ENCODE peak calls at places on chromosomes 1 and 21, in four cellular contexts. One of them, this sample, is unnamed.

GRCh38 chr1:7555391-7556185 is 215.5 kb upstream of the VAMP3 start:
- DNase-seq in suprapubic skin: no peak
- DNase-seq in sigmoid colon: no peak
- DNase-seq in tibial nerve: no peak
- DNase-seq in this sample: no peak

GRCh38 chr1:51518730-51519047 is 377 bp downstream of the EPS15 start:
- DNase-seq in suprapubic skin: peak
- DNase-seq in sigmoid colon: peak
- DNase-seq in tibial nerve: no peak
- DNase-seq in this sample: no peak

GRCh38 chr1:240338837-240339236 is 247.2 kb downstream of the FMN2 start:
- DNase-seq in suprapubic skin: no peak
- DNase-seq in sigmoid colon: no peak
- DNase-seq in tibial nerve: no peak
- DNase-seq in this sample: no peak

GRCh38 chr1:16112558-16113555 is 39.4 kb upstream of the FAM131C start:
- DNase-seq in suprapubic skin: no peak
- DNase-seq in sigmoid colon: no peak
- DNase-seq in tibial nerve: no peak
- DNase-seq in this sample: no peak

GRCh38 chr1:234607091-234608025 is 2.6 kb downstream of the IRF2BP2 start:
- DNase-seq in suprapubic skin: no peak
- DNase-seq in sigmoid colon: peak
- DNase-seq in tibial nerve: no peak
- DNase-seq in this sample: no peak

GRCh38 chr1:15908597-15908996 is 61.1 kb downstream of the SPEN start:
- DNase-seq in suprapubic skin: no peak
- DNase-seq in sigmoid colon: no peak
- DNase-seq in tibial nerve: no peak
- DNase-seq in this sample: no peak

GRCh38 chr1:19367584-19368041 is 55.5 kb downstream of the SLC66A1 start:
- DNase-seq in suprapubic skin: no peak
- DNase-seq in sigmoid colon: no peak
- DNase-seq in tibial nerve: no peak
- DNase-seq in this sample: no peak

GRCh38 chr1:228323401-228323800 is 83.2 kb downstream of the TRIM11 start:
- DNase-seq in suprapubic skin: no peak
- DNase-seq in sigmoid colon: peak
- DNase-seq in tibial nerve: no peak
- DNase-seq in this sample: no peak

GRCh38 chr1:54227091-54227602 is 27.2 kb downstream of the MRPL37 start:
- DNase-seq in suprapubic skin: no peak
- DNase-seq in sigmoid colon: no peak
- DNase-seq in tibial nerve: no peak
- DNase-seq in this sample: no peak

GRCh38 chr1:1157426-1157913 is 16.2 kb upstream of the TTLL10 start:
- DNase-seq in suprapubic skin: peak
- DNase-seq in sigmoid colon: peak
- DNase-seq in tibial nerve: peak
- DNase-seq in this sample: no peak

GRCh38 chr1:35726814-35727433 is 8.2 kb upstream of the C1orf216 start:
- DNase-seq in suprapubic skin: no peak
- DNase-seq in sigmoid colon: no peak
- DNase-seq in tibial nerve: peak
- DNase-seq in this sample: no peak

GRCh38 chr1:23344987-23345472 is 946 bp upstream of the HNRNPR start:
- DNase-seq in suprapubic skin: no peak
- DNase-seq in sigmoid colon: no peak
- DNase-seq in tibial nerve: peak
- DNase-seq in this sample: no peak

GRCh38 chr1:182600745-182601415 is 3.3 kb downstream of the RGS16 start:
- DNase-seq in suprapubic skin: no peak
- DNase-seq in sigmoid colon: no peak
- DNase-seq in tibial nerve: no peak
- DNase-seq in this sample: no peak

GRCh38 chr1:150981805-150982712 is at the start of gene ANXA9:
- DNase-seq in suprapubic skin: no peak
- DNase-seq in sigmoid colon: no peak
- DNase-seq in tibial nerve: no peak
- DNase-seq in this sample: no peak

GRCh38 chr1:77889240-77889637 is 815 bp downstream of the NEXN start:
- DNase-seq in suprapubic skin: no peak
- DNase-seq in sigmoid colon: no peak
- DNase-seq in tibial nerve: no peak
- DNase-seq in this sample: no peak

GRCh38 chr1:228286505-228287417 is 78.9 kb downstream of the OBSCN start:
- DNase-seq in suprapubic skin: peak
- DNase-seq in sigmoid colon: peak
- DNase-seq in tibial nerve: no peak
- DNase-seq in this sample: no peak

GRCh38 chr21:15063821-15064575 is 802 bp downstream of the NRIP1 start:
- DNase-seq in suprapubic skin: peak
- DNase-seq in sigmoid colon: peak
- DNase-seq in tibial nerve: peak
- DNase-seq in this sample: no peak

GRCh38 chr1:154845879-154846278 is 24.2 kb downstream of the KCNN3 start:
- DNase-seq in suprapubic skin: no peak
- DNase-seq in sigmoid colon: no peak
- DNase-seq in tibial nerve: no peak
- DNase-seq in this sample: no peak

GRCh38 chr1:186286615-186287317 is 88.3 kb downstream of the TPR start:
- DNase-seq in suprapubic skin: no peak
- DNase-seq in sigmoid colon: no peak
- DNase-seq in tibial nerve: no peak
- DNase-seq in this sample: no peak

GRCh38 chr1:51990478-51990965 is at the start of gene RAB3B:
- DNase-seq in suprapubic skin: peak
- DNase-seq in sigmoid colon: no peak
- DNase-seq in tibial nerve: no peak
- DNase-seq in this sample: no peak

GRCh38 chr1:70319750-70320149 is 34.8 kb downstream of the ANKRD13C start:
- DNase-seq in suprapubic skin: no peak
- DNase-seq in sigmoid colon: no peak
- DNase-seq in tibial nerve: no peak
- DNase-seq in this sample: no peak

DNA sequence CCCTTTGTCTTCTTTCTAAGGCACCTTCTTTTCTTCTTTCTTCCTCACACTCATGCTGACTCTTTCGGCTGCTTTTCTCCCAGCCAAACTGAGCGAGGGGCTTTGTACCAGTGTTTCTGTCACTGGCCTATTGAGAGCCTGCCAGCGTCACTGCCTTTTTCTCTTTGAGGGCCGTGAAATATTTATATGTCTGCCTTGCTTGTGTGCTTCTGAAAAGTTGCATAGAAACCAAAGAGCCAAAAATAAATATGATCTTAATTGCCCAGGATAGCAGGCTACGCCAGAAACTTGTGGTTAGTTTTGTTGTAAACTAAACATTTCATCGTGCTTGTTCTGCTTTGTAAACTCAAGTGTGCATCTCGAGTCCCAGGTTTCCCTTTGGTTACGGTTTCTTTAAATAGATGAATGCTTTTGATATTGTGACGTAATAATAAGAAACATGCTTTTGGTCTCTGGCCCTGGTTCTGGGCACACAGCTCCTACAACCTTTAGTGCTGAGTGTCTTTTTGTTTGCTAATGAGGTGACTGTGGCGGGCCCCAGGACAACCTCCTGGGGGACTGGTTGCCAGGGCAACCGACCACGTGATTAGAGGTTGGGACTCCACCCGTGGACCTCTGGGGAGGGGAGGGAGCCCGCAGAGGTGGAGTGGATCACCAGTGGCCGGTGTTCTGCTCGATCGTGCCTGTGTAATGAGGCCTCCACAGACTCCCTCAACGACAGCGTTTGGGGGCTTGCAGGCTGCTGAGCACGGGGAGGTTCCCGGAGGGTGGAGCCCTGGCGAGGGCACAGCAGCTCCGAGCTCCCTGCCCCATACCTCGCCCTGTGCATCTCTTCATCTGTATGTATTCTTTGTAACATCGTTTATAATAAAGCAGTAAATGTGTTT is 10.9 kb downstream of the SLC37A1 start:
- DNase-seq in suprapubic skin: peak
- DNase-seq in sigmoid colon: peak
- DNase-seq in tibial nerve: peak
- DNase-seq in this sample: no peak
- TF ChIP-seq EP300 in suprapubic skin: no peak
- TF ChIP-seq EP300 in sigmoid colon: no peak
- TF ChIP-seq EP300 in tibial nerve: no peak
- TF ChIP-seq EP300 in this sample: no peak

GRCh38 chr21:31713115-31713514 is 18.8 kb downstream of the SCAF4 start:
- DNase-seq in suprapubic skin: no peak
- DNase-seq in sigmoid colon: no peak
- DNase-seq in tibial nerve: no peak
- DNase-seq in this sample: no peak
- TF ChIP-seq EP300 in suprapubic skin: no peak
- TF ChIP-seq EP300 in sigmoid colon: no peak
- TF ChIP-seq EP300 in tibial nerve: no peak
- TF ChIP-seq EP300 in this sample: no peak

GRCh38 chr21:35563885-35564451 is 496.4 kb downstream of the SETD4 start:
- DNase-seq in suprapubic skin: no peak
- DNase-seq in sigmoid colon: peak
- DNase-seq in tibial nerve: peak
- DNase-seq in this sample: no peak
- TF ChIP-seq EP300 in suprapubic skin: no peak
- TF ChIP-seq EP300 in sigmoid colon: no peak
- TF ChIP-seq EP300 in tibial nerve: peak
- TF ChIP-seq EP300 in this sample: no peak

GRCh38 chr1:210234254-210234747 is 1.7 kb downstream of the SERTAD4 start:
- DNase-seq in suprapubic skin: no peak
- DNase-seq in sigmoid colon: no peak
- DNase-seq in tibial nerve: no peak
- DNase-seq in this sample: peak
- TF ChIP-seq EP300 in suprapubic skin: no peak
- TF ChIP-seq EP300 in sigmoid colon: no peak
- TF ChIP-seq EP300 in tibial nerve: no peak
- TF ChIP-seq EP300 in this sample: no peak

GRCh38 chr1:167687919-167688519 is 33.8 kb upstream of the MPZL1 start:
- DNase-seq in suprapubic skin: peak
- DNase-seq in sigmoid colon: peak
- DNase-seq in tibial nerve: peak
- DNase-seq in this sample: peak
- TF ChIP-seq EP300 in suprapubic skin: no peak
- TF ChIP-seq EP300 in sigmoid colon: no peak
- TF ChIP-seq EP300 in tibial nerve: no peak
- TF ChIP-seq EP300 in this sample: no peak

GRCh38 chr21:45341779-45342178 is 54.1 kb upstream of the POFUT2 start:
- DNase-seq in suprapubic skin: no peak
- DNase-seq in sigmoid colon: no peak
- DNase-seq in tibial nerve: no peak
- DNase-seq in this sample: no peak
- TF ChIP-seq EP300 in suprapubic skin: no peak
- TF ChIP-seq EP300 in sigmoid colon: no peak
- TF ChIP-seq EP300 in tibial nerve: no peak
- TF ChIP-seq EP300 in this sample: no peak

This sample was measured in esophagus muscularis mucosa.